ENCODE peak calls at places on chromosomes 12 and 14, in eight cellular contexts. C is dorsolateral prefrontal cortex, I is Panc1, M is AG04450, W is bronchial epithelial cell, S is hepatocyte, K is BE2C, J is tibial artery. Z is an unnamed sample. For H3K27me3, the result is how much of the 10 kb centered on the place peaks cover.

GRCh38 chr14:85909581-85909980 is 379.6 kb downstream of the FLRT2 start:
- DNase-seq in W (no peak), S (no peak), M (no peak), I (no peak), J (no peak), C (no peak), K (no peak), Z (no peak)

GRCh38 chr12:76318773-76319594 is 29.2 kb downstream of the BBS10 start:
- DNase-seq in W (peak), K (no peak), C (no peak), I (no peak), M (no peak), S (no peak), J (no peak), Z (no peak)

GRCh38 chr12:20487519-20487918 is 119.2 kb downstream of the PDE3A start:
- DNase-seq in W (no peak), K (no peak), S (no peak), I (no peak), M (no peak), C (no peak), J (no peak), Z (no peak)

GRCh38 chr12:14395059-14395778 is 29.7 kb downstream of the ATF7IP start:
- DNase-seq in I (no peak), J (no peak), W (no peak), C (no peak), M (no peak), S (no peak), K (no peak), Z (no peak)

GRCh38 chr12:25684070-25684469 is 131.0 kb upstream of the LMNTD1 start:
- DNase-seq in I (no peak), M (no peak), S (no peak), J (no peak), C (no peak), W (no peak), K (no peak), Z (no peak)

GRCh38 chr12:124518051-124518932 is 49.1 kb downstream of the NCOR2 start:
- DNase-seq in K (peak), S (peak), W (peak), J (peak), M (peak), C (peak), I (peak), Z (peak)

GRCh38 chr14:55052259-55052930 is 948 bp downstream of the MAPK1IP1L start:
- DNase-seq in I (no peak), W (peak), J (no peak), M (no peak), S (peak), C (no peak), K (no peak), Z (no peak)

GRCh38 chr12:119082496-119082895 is 96.2 kb upstream of the HSPB8 start:
- DNase-seq in K (peak), S (no peak), W (no peak), C (peak), J (no peak), I (no peak), M (no peak), Z (no peak)

GRCh38 chr14:53144244-53144643 is 8.9 kb downstream of the DDHD1 start:
- DNase-seq in I (no peak), J (no peak), M (no peak), C (no peak), S (no peak), K (no peak), W (no peak), Z (no peak)

GRCh38 chr12:48004039-48004940 is at the start of gene COL2A1:
- DNase-seq in J (no peak), C (no peak), K (peak), S (peak), M (no peak), I (no peak), W (no peak), Z (peak)

GRCh38 chr12:40559865-40560264 is 132.4 kb upstream of the CNTN1 start:
- DNase-seq in C (no peak), M (no peak), I (no peak), J (no peak), K (no peak), S (no peak), W (no peak), Z (no peak)

GRCh38 chr14:35855886-35856481 is 29.8 kb downstream of the BRMS1L start:
- DNase-seq in J (no peak), M (no peak), C (no peak), K (no peak), I (no peak), S (no peak), W (no peak), Z (no peak)

GRCh38 chr14:75487155-75487671 is 35.1 kb upstream of the BATF start:
- DNase-seq in I (no peak), K (no peak), M (no peak), J (no peak), S (no peak), C (no peak), W (peak), Z (no peak)

GRCh38 chr12:132887513-132888341 is at the start of gene CHFR:
- DNase-seq in M (peak), K (peak), S (peak), C (peak), W (peak), I (peak), J (peak), Z (peak)

GRCh38 chr14:30015471-30015870 is 87.8 kb upstream of the PRKD1 start:
- DNase-seq in C (no peak), I (no peak), K (no peak), W (no peak), J (no peak), M (no peak), S (no peak), Z (no peak)

GRCh38 chr12:110677982-110678381 is 10.9 kb downstream of the HVCN1 start:
- DNase-seq in J (no peak), S (no peak), I (no peak), C (no peak), M (no peak), K (no peak), W (no peak), Z (no peak)

GRCh38 chr14:32559048-32559447 is 229.9 kb downstream of the AKAP6 start:
- DNase-seq in J (no peak), M (no peak), W (peak), C (no peak), I (no peak), K (no peak), S (no peak), Z (no peak)

GRCh38 chr12:128116537-128116936 is 150.4 kb upstream of the TMEM132C start:
- DNase-seq in W (no peak), I (no peak), K (no peak), J (no peak), C (no peak), M (no peak), S (no peak), Z (no peak)

GRCh38 chr14:90799420-90799819 is 16.8 kb downstream of the TTC7B start:
- DNase-seq in M (no peak), K (no peak), J (no peak), S (no peak), I (no peak), W (no peak), C (no peak), Z (no peak)
- H3K4me3 ChIP-seq in M (no peak), K (no peak), J (no peak), S (no peak), I (no peak), W (no peak), C (no peak), Z (no peak)

GRCh38 chr12:34344851-34345522 is 322.7 kb downstream of the ALG10 start:
- DNase-seq in S (no peak), I (no peak), M (no peak), K (no peak), W (no peak), J (no peak), C (no peak), Z (no peak)
- H3K27me3 ChIP-seq in S (under half), I (under half), M (under half), K (under half), W (under half), J (under half), C (half or more), Z (under half)

GRCh38 chr12:90987520-90987919 is 17.3 kb downstream of the EPYC start:
- DNase-seq in M (no peak), I (no peak), K (no peak), J (no peak), C (no peak), S (no peak), W (no peak), Z (no peak)
- TF ChIP-seq CTCF in M (no peak), I (no peak), K (peak), J (no peak), C (no peak), S (no peak), W (no peak), Z (no peak)

DNA sequence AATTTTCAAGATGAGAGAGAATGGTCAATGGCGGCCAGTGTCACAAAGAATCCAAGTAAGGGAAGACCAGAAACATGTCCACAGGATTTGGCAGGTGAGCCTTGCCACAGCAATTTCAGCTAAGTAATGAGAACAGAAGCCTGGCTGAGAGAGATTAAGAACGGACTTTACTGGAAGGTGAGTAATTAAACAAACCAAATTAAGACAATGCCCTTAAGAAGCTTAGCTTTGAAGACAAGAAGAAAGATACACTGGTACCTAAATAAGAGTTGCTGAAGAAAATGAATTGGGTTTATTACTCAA is 145.4 kb upstream of the PLEKHG7 start:
- DNase-seq in I (no peak), M (no peak), K (no peak), J (no peak), S (no peak), W (no peak), C (no peak), Z (no peak)
- H3K4me3 ChIP-seq in I (no peak), M (no peak), K (no peak), J (no peak), S (no peak), W (no peak), C (no peak), Z (no peak)

DNA sequence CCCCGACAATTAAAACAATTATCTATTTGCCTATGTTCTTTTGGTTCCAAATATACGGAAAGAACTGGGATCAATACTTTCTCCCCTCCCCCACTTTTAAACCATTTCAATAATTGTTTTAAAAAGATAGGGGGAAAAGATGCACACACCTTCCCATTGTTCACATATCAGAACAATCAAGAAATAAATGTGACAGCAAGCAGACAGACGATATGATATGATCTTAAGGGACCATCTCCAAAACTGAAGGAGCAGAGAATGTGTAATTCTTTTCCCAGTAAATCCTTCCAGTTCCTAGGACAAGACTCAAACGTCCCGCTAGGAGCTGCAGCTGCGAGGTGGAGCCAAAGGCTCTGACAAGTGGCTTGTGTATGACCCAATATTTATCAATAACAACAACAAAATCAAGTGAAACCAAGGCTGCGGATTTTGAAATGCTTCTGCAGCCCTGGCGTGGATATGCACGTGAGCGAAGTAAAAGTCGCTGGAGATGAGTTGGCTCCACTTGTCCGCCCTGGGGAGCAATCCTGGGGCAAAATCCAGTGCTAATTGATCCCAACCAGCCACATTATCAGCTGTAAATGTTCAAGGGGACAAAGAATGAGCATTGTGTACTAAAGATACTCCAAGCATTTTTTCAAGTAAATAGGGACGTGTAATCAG is 8.2 kb upstream of the FOXG1 start:
- DNase-seq in S (no peak), C (no peak), M (no peak), J (no peak), K (no peak), W (no peak), I (no peak), Z (no peak)
- H3K27me3 ChIP-seq in S (half or more), C (under half), M (half or more), J (under half), K (half or more), W (half or more), I (under half), Z (half or more)

GRCh38 chr12:79344855-79345840 is 345.6 kb downstream of the PAWR start:
- DNase-seq in K (peak), M (no peak), S (peak), J (no peak), W (peak), C (no peak), I (peak), Z (peak)
- TF ChIP-seq CTCF in K (peak), M (peak), S (peak), J (peak), W (peak), C (no peak), I (peak), Z (peak)

DNA sequence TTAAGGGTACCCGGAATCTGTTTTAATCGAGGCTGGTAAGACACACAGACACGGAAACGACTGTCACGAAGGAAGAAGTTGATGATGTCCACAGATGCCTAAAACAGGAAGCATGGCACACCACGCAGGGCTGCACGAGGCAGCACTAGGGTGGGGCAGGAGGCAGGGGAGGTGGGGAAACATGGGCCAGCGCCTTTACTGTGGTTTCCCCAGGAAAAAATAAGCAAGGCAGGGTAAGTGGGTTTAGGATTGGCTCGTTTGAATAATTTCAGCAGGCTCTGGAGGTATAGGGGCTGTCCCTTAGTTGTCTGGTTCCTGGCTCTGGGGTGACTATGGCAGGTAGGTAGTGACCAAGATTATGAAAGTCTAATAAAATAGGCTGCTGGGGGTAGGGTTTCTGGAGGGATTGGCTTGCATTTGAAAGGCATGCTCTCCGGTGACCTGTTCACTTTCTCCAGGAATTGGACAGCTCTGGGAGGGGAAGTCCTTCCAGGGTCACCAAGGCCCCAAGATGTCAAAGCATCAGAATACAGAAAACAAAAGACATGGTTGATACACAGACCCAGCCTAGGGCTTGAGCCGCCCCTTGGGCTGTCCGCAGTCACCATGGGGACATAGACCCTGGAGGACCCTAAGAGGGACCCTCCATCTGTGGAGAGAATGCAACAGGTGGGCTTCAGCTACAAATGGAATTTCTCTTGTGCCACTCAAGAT is 35.3 kb downstream of the MAP1LC3B2 start:
- DNase-seq in K (no peak), I (no peak), M (no peak), S (no peak), W (no peak), C (no peak), J (peak), Z (no peak)
- H3K4me3 ChIP-seq in K (no peak), I (no peak), M (no peak), S (no peak), W (no peak), C (no peak), J (no peak), Z (no peak)

GRCh38 chr12:114134922-114135321 is 168.8 kb upstream of the RBM19 start:
- DNase-seq in J (no peak), S (no peak), K (no peak), M (no peak), W (no peak), C (no peak), I (no peak), Z (no peak)

GRCh38 chr12:114136656-114137055 is 170.5 kb upstream of the RBM19 start:
- DNase-seq in K (no peak), C (no peak), J (no peak), W (no peak), M (no peak), I (no peak), S (peak), Z (no peak)

GRCh38 chr12:114131824-114132223 is 165.7 kb upstream of the RBM19 start:
- DNase-seq in M (no peak), C (no peak), K (no peak), I (no peak), W (no peak), S (peak), J (no peak), Z (no peak)
- H3K27me3 ChIP-seq in M (under half), C (under half), K (under half), I (under half), W (under half), S (under half), J (under half), Z (under half)

Z was measured in cardiac muscle cell.